ENCODE peak calls at places on chromosomes 3 and 15, in eight cellular contexts. L is HCT116, E is left cardiac atrium, M is aorta, T is psoas muscle, B is SK-N-SH treated with all-trans-retinoic acid at 6 μM for 48 hours, W is heart right ventricle, K is body of pancreas. V is an unnamed sample.

GRCh38 chr3:8445861-8446260 is 55.8 kb upstream of the LMCD1 start:
- ATAC-seq in L (no peak), E (no peak), M (no peak), T (no peak), B (peak), W (no peak), K (no peak), V (no peak)

GRCh38 chr3:182760576-182761164 is 32.6 kb upstream of the ATP11B start:
- ATAC-seq in L (no peak), E (no peak), M (no peak), T (no peak), B (no peak), W (no peak), K (peak), V (no peak)

GRCh38 chr3:17942856-17943255 is 200.4 kb upstream of the TBC1D5 start:
- ATAC-seq in L (no peak), E (no peak), M (no peak), T (no peak), B (no peak), W (no peak), K (no peak), V (no peak)

GRCh38 chr3:131036200-131036816 is 9.6 kb downstream of the NEK11 start:
- ATAC-seq in L (no peak), E (no peak), M (no peak), T (no peak), B (peak), W (no peak), K (no peak), V (peak)

GRCh38 chr15:92662797-92663196 is 7.2 kb upstream of the FAM174B start:
- ATAC-seq in L (no peak), E (no peak), M (no peak), T (no peak), B (no peak), W (no peak), K (no peak), V (no peak)

GRCh38 chr15:79962178-79962577 is 8.8 kb downstream of the BCL2A1 start:
- ATAC-seq in L (no peak), E (no peak), M (no peak), T (no peak), B (no peak), W (no peak), K (no peak), V (no peak)

GRCh38 chr3:62525276-62525675 is 151.9 kb upstream of the FEZF2 start:
- ATAC-seq in L (no peak), E (no peak), M (no peak), T (no peak), B (peak), W (no peak), K (no peak), V (no peak)

GRCh38 chr3:55497250-55497649 is 10.1 kb upstream of the WNT5A start:
- ATAC-seq in L (no peak), E (no peak), M (peak), T (no peak), B (no peak), W (no peak), K (no peak), V (no peak)

GRCh38 chr3:72462611-72463011 is 385.6 kb downstream of the SHQ1 start:
- ATAC-seq in L (no peak), E (no peak), M (no peak), T (peak), B (no peak), W (peak), K (no peak), V (no peak)

GRCh38 chr15:90001062-90001682 is at the start of gene ZNF710:
- ATAC-seq in L (peak), E (peak), M (peak), T (peak), B (peak), W (peak), K (peak), V (peak)

GRCh38 chr15:93020976-93021772 is 67.8 kb downstream of the RGMA start:
- ATAC-seq in L (no peak), E (no peak), M (no peak), T (no peak), B (no peak), W (no peak), K (no peak), V (no peak)

GRCh38 chr3:196412704-196413103 is 19.5 kb downstream of the UBXN7 start:
- ATAC-seq in L (no peak), E (no peak), M (no peak), T (no peak), B (no peak), W (no peak), K (no peak), V (no peak)

GRCh38 chr15:51647128-51647562 is 24.6 kb upstream of the DMXL2 start:
- ATAC-seq in L (no peak), E (peak), M (no peak), T (no peak), B (peak), W (peak), K (no peak), V (no peak)

GRCh38 chr3:197598404-197598980 is 42.7 kb upstream of the BDH1 start:
- ATAC-seq in L (no peak), E (no peak), M (no peak), T (peak), B (no peak), W (no peak), K (no peak), V (peak)

GRCh38 chr3:12420393-12420792 is 63.9 kb upstream of the TSEN2 start:
- ATAC-seq in L (no peak), E (no peak), M (no peak), T (no peak), B (no peak), W (no peak), K (no peak), V (no peak)

GRCh38 chr15:78540955-78541743 is 905 bp downstream of the PSMA4 start:
- ATAC-seq in L (peak), E (no peak), M (no peak), T (peak), B (peak), W (no peak), K (no peak), V (no peak)

GRCh38 chr3:187062526-187063177 is 76.6 kb downstream of the RPL39L start:
- ATAC-seq in L (no peak), E (no peak), M (no peak), T (no peak), B (no peak), W (no peak), K (peak), V (no peak)

GRCh38 chr3:31561891-31562290 is 29.2 kb downstream of the STT3B start:
- ATAC-seq in L (peak), E (no peak), M (no peak), T (no peak), B (no peak), W (no peak), K (no peak), V (no peak)

GRCh38 chr3:15347104-15347736 is 14.8 kb upstream of the SH3BP5 start:
- ATAC-seq in L (peak), E (no peak), M (no peak), T (no peak), B (no peak), W (no peak), K (no peak), V (no peak)

GRCh38 chr15:82692171-82692570 is 17.5 kb downstream of the AP3B2 start:
- ATAC-seq in L (no peak), E (no peak), M (no peak), T (no peak), B (no peak), W (no peak), K (no peak), V (no peak)

GRCh38 chr3:136177876-136178275 is 18.3 kb downstream of the MSL2 start:
- ATAC-seq in L (no peak), E (no peak), M (no peak), T (no peak), B (peak), W (no peak), K (no peak), V (no peak)

GRCh38 chr3:188403404-188403803 is 249.4 kb downstream of the LPP start:
- ATAC-seq in L (no peak), E (no peak), M (no peak), T (no peak), B (no peak), W (no peak), K (no peak), V (no peak)